ENCODE peak calls at places on chromosomes 2 and 18, in nine cellular contexts. One of them, this sample, is unnamed.

GRCh38 chr2:101290711-101291110 is 17.8 kb downstream of the RNF149 start:
- DNase-seq in stimulated activated CD8-positive, alpha-beta memory T cell treated with anti-CD3 and anti-CD28 coated beads, Interleukin-15, amount 100 ng/mL, for 24 hours: no peak
- DNase-seq in amniotic stem cell: no peak
- DNase-seq in HFF-Myc: no peak
- DNase-seq in NT2/D1: no peak
- DNase-seq in NCI-H2081: no peak
- DNase-seq in H54: no peak
- DNase-seq in RWPE1: no peak
- DNase-seq in NCI-H774: no peak
- DNase-seq in this sample: no peak

GRCh38 chr2:198017068-198017467 is 212.7 kb downstream of the PLCL1 start:
- DNase-seq in stimulated activated CD8-positive, alpha-beta memory T cell treated with anti-CD3 and anti-CD28 coated beads, Interleukin-15, amount 100 ng/mL, for 24 hours: no peak
- DNase-seq in NCI-H2081: no peak
- DNase-seq in H54: no peak
- DNase-seq in RWPE1: no peak
- DNase-seq in amniotic stem cell: no peak
- DNase-seq in NCI-H774: no peak
- DNase-seq in HFF-Myc: no peak
- DNase-seq in NT2/D1: no peak
- DNase-seq in this sample: no peak

GRCh38 chr2:180985771-180986395 is 5.5 kb downstream of the UBE2E3 start:
- DNase-seq in NT2/D1: no peak
- DNase-seq in H54: no peak
- DNase-seq in NCI-H2081: no peak
- DNase-seq in amniotic stem cell: no peak
- DNase-seq in HFF-Myc: no peak
- DNase-seq in RWPE1: no peak
- DNase-seq in NCI-H774: no peak
- DNase-seq in stimulated activated CD8-positive, alpha-beta memory T cell treated with anti-CD3 and anti-CD28 coated beads, Interleukin-15, amount 100 ng/mL, for 24 hours: no peak
- DNase-seq in this sample: no peak

GRCh38 chr2:47269316-47270232 is 114.5 kb upstream of the STPG4 start:
- DNase-seq in RWPE1: peak; percentile 93
- DNase-seq in NCI-H774: no peak
- DNase-seq in NT2/D1: no peak
- DNase-seq in NCI-H2081: no peak
- DNase-seq in stimulated activated CD8-positive, alpha-beta memory T cell treated with anti-CD3 and anti-CD28 coated beads, Interleukin-15, amount 100 ng/mL, for 24 hours: no peak
- DNase-seq in amniotic stem cell: peak; percentile 94
- DNase-seq in HFF-Myc: peak; percentile 73
- DNase-seq in H54: peak; percentile 87
- DNase-seq in this sample: peak; percentile 98

GRCh38 chr2:169702979-169703378 is 8.7 kb downstream of the PHOSPHO2 start:
- DNase-seq in RWPE1: no peak
- DNase-seq in amniotic stem cell: no peak
- DNase-seq in NCI-H774: no peak
- DNase-seq in HFF-Myc: no peak
- DNase-seq in NCI-H2081: no peak
- DNase-seq in stimulated activated CD8-positive, alpha-beta memory T cell treated with anti-CD3 and anti-CD28 coated beads, Interleukin-15, amount 100 ng/mL, for 24 hours: no peak
- DNase-seq in NT2/D1: no peak
- DNase-seq in H54: no peak
- DNase-seq in this sample: no peak

GRCh38 chr2:159202568-159203071 is 83.9 kb downstream of the WDSUB1 start:
- DNase-seq in NCI-H2081: no peak
- DNase-seq in stimulated activated CD8-positive, alpha-beta memory T cell treated with anti-CD3 and anti-CD28 coated beads, Interleukin-15, amount 100 ng/mL, for 24 hours: no peak
- DNase-seq in NCI-H774: no peak
- DNase-seq in RWPE1: no peak
- DNase-seq in HFF-Myc: peak; percentile 84
- DNase-seq in amniotic stem cell: peak; percentile 95
- DNase-seq in NT2/D1: no peak
- DNase-seq in H54: peak; percentile 87
- DNase-seq in this sample: no peak

GRCh38 chr18:5237723-5238370 is 40.8 kb upstream of the AKAIN1 start:
- DNase-seq in NT2/D1: peak; percentile 70
- DNase-seq in HFF-Myc: peak; percentile 52
- DNase-seq in NCI-H774: peak; percentile 84
- DNase-seq in stimulated activated CD8-positive, alpha-beta memory T cell treated with anti-CD3 and anti-CD28 coated beads, Interleukin-15, amount 100 ng/mL, for 24 hours: peak; percentile 81
- DNase-seq in RWPE1: peak; percentile 75
- DNase-seq in amniotic stem cell: peak; percentile 62
- DNase-seq in H54: no peak
- DNase-seq in NCI-H2081: peak; percentile 95
- DNase-seq in this sample: peak; percentile 36

GRCh38 chr2:209772316-209772715 is 684 bp downstream of the UNC80 start:
- DNase-seq in amniotic stem cell: no peak
- DNase-seq in H54: no peak
- DNase-seq in stimulated activated CD8-positive, alpha-beta memory T cell treated with anti-CD3 and anti-CD28 coated beads, Interleukin-15, amount 100 ng/mL, for 24 hours: no peak
- DNase-seq in RWPE1: no peak
- DNase-seq in NCI-H2081: peak; percentile 77
- DNase-seq in NT2/D1: no peak
- DNase-seq in NCI-H774: peak; percentile 54
- DNase-seq in HFF-Myc: no peak
- DNase-seq in this sample: no peak

GRCh38 chr2:241844066-241844728 is 14.5 kb downstream of the PDCD1 start:
- DNase-seq in RWPE1: peak; percentile 51
- DNase-seq in NCI-H774: no peak
- DNase-seq in NT2/D1: peak; percentile 15
- DNase-seq in HFF-Myc: no peak
- DNase-seq in NCI-H2081: peak; percentile 23
- DNase-seq in stimulated activated CD8-positive, alpha-beta memory T cell treated with anti-CD3 and anti-CD28 coated beads, Interleukin-15, amount 100 ng/mL, for 24 hours: peak; percentile 69
- DNase-seq in amniotic stem cell: peak; percentile 43
- DNase-seq in H54: no peak
- DNase-seq in this sample: no peak

GRCh38 chr2:65456886-65457285 is 24.5 kb upstream of the SPRED2 start:
- DNase-seq in RWPE1: no peak
- DNase-seq in amniotic stem cell: no peak
- DNase-seq in NCI-H2081: no peak
- DNase-seq in H54: no peak
- DNase-seq in HFF-Myc: no peak
- DNase-seq in stimulated activated CD8-positive, alpha-beta memory T cell treated with anti-CD3 and anti-CD28 coated beads, Interleukin-15, amount 100 ng/mL, for 24 hours: no peak
- DNase-seq in NT2/D1: no peak
- DNase-seq in NCI-H774: no peak
- DNase-seq in this sample: no peak

GRCh38 chr2:11395389-11395788 is 51.0 kb upstream of the ROCK2 start:
- DNase-seq in H54: no peak
- DNase-seq in HFF-Myc: no peak
- DNase-seq in stimulated activated CD8-positive, alpha-beta memory T cell treated with anti-CD3 and anti-CD28 coated beads, Interleukin-15, amount 100 ng/mL, for 24 hours: no peak
- DNase-seq in NCI-H2081: no peak
- DNase-seq in NT2/D1: no peak
- DNase-seq in NCI-H774: no peak
- DNase-seq in amniotic stem cell: no peak
- DNase-seq in RWPE1: no peak
- DNase-seq in this sample: no peak

GRCh38 chr2:132466428-132467028 is 49.9 kb downstream of the GPR39 start:
- DNase-seq in NT2/D1: no peak
- DNase-seq in stimulated activated CD8-positive, alpha-beta memory T cell treated with anti-CD3 and anti-CD28 coated beads, Interleukin-15, amount 100 ng/mL, for 24 hours: no peak
- DNase-seq in amniotic stem cell: no peak
- DNase-seq in RWPE1: no peak
- DNase-seq in HFF-Myc: no peak
- DNase-seq in H54: no peak
- DNase-seq in NCI-H774: no peak
- DNase-seq in NCI-H2081: no peak
- DNase-seq in this sample: no peak

GRCh38 chr2:8682719-8683667 is 1.1 kb downstream of the ID2 start:
- DNase-seq in RWPE1: no peak
- DNase-seq in NCI-H774: peak; percentile 19
- DNase-seq in amniotic stem cell: peak; percentile 24
- DNase-seq in NT2/D1: no peak
- DNase-seq in H54: no peak
- DNase-seq in HFF-Myc: no peak
- DNase-seq in stimulated activated CD8-positive, alpha-beta memory T cell treated with anti-CD3 and anti-CD28 coated beads, Interleukin-15, amount 100 ng/mL, for 24 hours: no peak
- DNase-seq in NCI-H2081: peak; percentile 73
- DNase-seq in this sample: no peak

GRCh38 chr2:150280255-150280654 is 207.2 kb downstream of the RND3 start:
- DNase-seq in H54: no peak
- DNase-seq in amniotic stem cell: no peak
- DNase-seq in NT2/D1: no peak
- DNase-seq in NCI-H2081: no peak
- DNase-seq in RWPE1: no peak
- DNase-seq in NCI-H774: no peak
- DNase-seq in stimulated activated CD8-positive, alpha-beta memory T cell treated with anti-CD3 and anti-CD28 coated beads, Interleukin-15, amount 100 ng/mL, for 24 hours: no peak
- DNase-seq in HFF-Myc: no peak
- DNase-seq in this sample: no peak

GRCh38 chr2:72027426-72028161 is 120.1 kb downstream of the CYP26B1 start:
- DNase-seq in NT2/D1: no peak
- DNase-seq in HFF-Myc: no peak
- DNase-seq in NCI-H774: no peak
- DNase-seq in RWPE1: peak; percentile 31
- DNase-seq in amniotic stem cell: no peak
- DNase-seq in NCI-H2081: no peak
- DNase-seq in H54: no peak
- DNase-seq in stimulated activated CD8-positive, alpha-beta memory T cell treated with anti-CD3 and anti-CD28 coated beads, Interleukin-15, amount 100 ng/mL, for 24 hours: no peak
- DNase-seq in this sample: no peak

GRCh38 chr18:24878289-24878688 is 417.9 kb downstream of the HRH4 start:
- DNase-seq in NT2/D1: peak; percentile 22
- DNase-seq in NCI-H2081: peak; percentile 40
- DNase-seq in HFF-Myc: no peak
- DNase-seq in NCI-H774: no peak
- DNase-seq in amniotic stem cell: peak; percentile 4
- DNase-seq in H54: no peak
- DNase-seq in RWPE1: no peak
- DNase-seq in stimulated activated CD8-positive, alpha-beta memory T cell treated with anti-CD3 and anti-CD28 coated beads, Interleukin-15, amount 100 ng/mL, for 24 hours: no peak
- DNase-seq in this sample: no peak

GRCh38 chr2:206423147-206423546 is 20.2 kb upstream of the ADAM23 start:
- DNase-seq in NCI-H774: peak; percentile 58
- DNase-seq in HFF-Myc: no peak
- DNase-seq in H54: no peak
- DNase-seq in amniotic stem cell: no peak
- DNase-seq in RWPE1: peak; percentile 44
- DNase-seq in stimulated activated CD8-positive, alpha-beta memory T cell treated with anti-CD3 and anti-CD28 coated beads, Interleukin-15, amount 100 ng/mL, for 24 hours: no peak
- DNase-seq in NT2/D1: no peak
- DNase-seq in NCI-H2081: peak; percentile 63
- DNase-seq in this sample: no peak

GRCh38 chr2:219247678-219248642 is 2.7 kb downstream of the STK16 start:
- DNase-seq in NCI-H774: no peak
- DNase-seq in H54: no peak
- DNase-seq in amniotic stem cell: no peak
- DNase-seq in RWPE1: no peak
- DNase-seq in NCI-H2081: no peak
- DNase-seq in stimulated activated CD8-positive, alpha-beta memory T cell treated with anti-CD3 and anti-CD28 coated beads, Interleukin-15, amount 100 ng/mL, for 24 hours: no peak
- DNase-seq in NT2/D1: no peak
- DNase-seq in HFF-Myc: no peak
- DNase-seq in this sample: no peak

GRCh38 chr2:167191588-167191987 is 303.3 kb downstream of the XIRP2 start:
- DNase-seq in HFF-Myc: no peak
- DNase-seq in NT2/D1: no peak
- DNase-seq in RWPE1: no peak
- DNase-seq in NCI-H2081: no peak
- DNase-seq in H54: no peak
- DNase-seq in NCI-H774: no peak
- DNase-seq in amniotic stem cell: no peak
- DNase-seq in stimulated activated CD8-positive, alpha-beta memory T cell treated with anti-CD3 and anti-CD28 coated beads, Interleukin-15, amount 100 ng/mL, for 24 hours: no peak
- DNase-seq in this sample: no peak

GRCh38 chr2:203786912-203787311 is 80.5 kb downstream of the CD28 start:
- DNase-seq in NT2/D1: no peak
- DNase-seq in NCI-H2081: peak; percentile 28
- DNase-seq in amniotic stem cell: no peak
- DNase-seq in stimulated activated CD8-positive, alpha-beta memory T cell treated with anti-CD3 and anti-CD28 coated beads, Interleukin-15, amount 100 ng/mL, for 24 hours: no peak
- DNase-seq in NCI-H774: peak; percentile 13
- DNase-seq in RWPE1: no peak
- DNase-seq in H54: no peak
- DNase-seq in HFF-Myc: no peak
- DNase-seq in this sample: no peak

GRCh38 chr2:196276421-196276820 is 105.0 kb upstream of the STK17B start:
- DNase-seq in stimulated activated CD8-positive, alpha-beta memory T cell treated with anti-CD3 and anti-CD28 coated beads, Interleukin-15, amount 100 ng/mL, for 24 hours: no peak
- DNase-seq in NCI-H2081: no peak
- DNase-seq in H54: no peak
- DNase-seq in HFF-Myc: no peak
- DNase-seq in amniotic stem cell: no peak
- DNase-seq in NCI-H774: no peak
- DNase-seq in NT2/D1: no peak
- DNase-seq in RWPE1: no peak
- DNase-seq in this sample: no peak

GRCh38 chr2:142863485-142863921 is 14.0 kb upstream of the KYNU start:
- DNase-seq in RWPE1: no peak
- DNase-seq in stimulated activated CD8-positive, alpha-beta memory T cell treated with anti-CD3 and anti-CD28 coated beads, Interleukin-15, amount 100 ng/mL, for 24 hours: no peak
- DNase-seq in NCI-H2081: peak; percentile 21
- DNase-seq in NT2/D1: no peak
- DNase-seq in H54: no peak
- DNase-seq in NCI-H774: peak; percentile 53
- DNase-seq in amniotic stem cell: no peak
- DNase-seq in HFF-Myc: no peak
- DNase-seq in this sample: no peak